ENCODE peak calls at places on chromosomes 3 and 15, in six cellular contexts. Q is GM23338, X is foreskin fibroblast, A is heart left ventricle, S is brain microvascular endothelial cell, B is A549. V is an unnamed sample.
A peak's percentile ranks its signal among the peaks of the same experiment; 100 is the strongest.

GRCh38 chr15:81033508-81033907 is 32.8 kb downstream of the TLNRD1 start:
- DNase-seq in Q (no peak), X (no peak), A (no peak), S (no peak), B (no peak), V (no peak)

GRCh38 chr3:42745776-42746454 is 27.1 kb downstream of the CCDC13 start:
- DNase-seq in Q (peak; percentile 18), X (no peak), A (no peak), S (no peak), B (no peak), V (no peak)

GRCh38 chr3:98041350-98041749 is 6.2 kb upstream of the GABRR3 start:
- DNase-seq in Q (no peak), X (no peak), A (no peak), S (no peak), B (no peak), V (no peak)

GRCh38 chr15:75779504-75779903 is 63.7 kb upstream of the UBE2Q2 start:
- DNase-seq in Q (no peak), X (no peak), A (no peak), S (no peak), B (no peak), V (no peak)

GRCh38 chr15:63522143-63522531 is 17.7 kb downstream of the USP3 start:
- DNase-seq in Q (no peak), X (no peak), A (no peak), S (no peak), B (no peak), V (no peak)

GRCh38 chr3:6717026-6717943 is 143.6 kb upstream of the GRM7 start:
- DNase-seq in Q (no peak), X (no peak), A (no peak), S (no peak), B (no peak), V (no peak)

GRCh38 chr3:31610700-31611275 is 78.1 kb downstream of the STT3B start:
- DNase-seq in Q (peak; percentile 27), X (peak; percentile 24), A (no peak), S (peak; percentile 47), B (peak; percentile 19), V (peak; percentile 13)

GRCh38 chr3:23575697-23576096 is 230.1 kb upstream of the UBE2E1 start:
- DNase-seq in Q (no peak), X (no peak), A (no peak), S (peak; percentile 18), B (no peak), V (no peak)

GRCh38 chr15:55552926-55553325 is 35.2 kb downstream of the PYGO1 start:
- DNase-seq in Q (peak; percentile 34), X (no peak), A (peak; percentile 63), S (peak; percentile 85), B (no peak), V (no peak)

GRCh38 chr3:151213881-151214280 is 10.9 kb upstream of the GPR171 start:
- DNase-seq in Q (no peak), X (no peak), A (no peak), S (no peak), B (no peak), V (no peak)

GRCh38 chr15:42800731-42801474 is 64.0 kb upstream of the CDAN1 start:
- DNase-seq in Q (peak; percentile 65), X (no peak), A (no peak), S (no peak), B (no peak), V (no peak)

GRCh38 chr3:104642827-104643226 is 723.9 kb upstream of the ALCAM start:
- DNase-seq in Q (no peak), X (no peak), A (no peak), S (no peak), B (no peak), V (no peak)

GRCh38 chr3:65259946-65260345 is 572.1 kb upstream of the ADAMTS9 start:
- DNase-seq in Q (no peak), X (no peak), A (no peak), S (no peak), B (no peak), V (no peak)

GRCh38 chr3:78919021-78919755 is 848.6 kb downstream of the ROBO1 start:
- DNase-seq in Q (no peak), X (peak; percentile 48), A (no peak), S (peak; percentile 91), B (peak; percentile 17), V (no peak)

GRCh38 chr15:78339559-78339958 is 594 bp upstream of the CRABP1 start:
- DNase-seq in Q (peak; percentile 34), X (no peak), A (no peak), S (no peak), B (no peak), V (no peak)

GRCh38 chr15:78338756-78339155 is 1.4 kb upstream of the CRABP1 start:
- DNase-seq in Q (no peak), X (no peak), A (no peak), S (no peak), B (no peak), V (no peak)

GRCh38 chr15:78343431-78343830 is 3.3 kb downstream of the CRABP1 start:
- DNase-seq in Q (no peak), X (no peak), A (no peak), S (no peak), B (no peak), V (no peak)

GRCh38 chr15:78341057-78341763 is 1.1 kb downstream of the CRABP1 start:
- DNase-seq in Q (peak; percentile 89), X (no peak), A (no peak), S (no peak), B (no peak), V (no peak)

DNA sequence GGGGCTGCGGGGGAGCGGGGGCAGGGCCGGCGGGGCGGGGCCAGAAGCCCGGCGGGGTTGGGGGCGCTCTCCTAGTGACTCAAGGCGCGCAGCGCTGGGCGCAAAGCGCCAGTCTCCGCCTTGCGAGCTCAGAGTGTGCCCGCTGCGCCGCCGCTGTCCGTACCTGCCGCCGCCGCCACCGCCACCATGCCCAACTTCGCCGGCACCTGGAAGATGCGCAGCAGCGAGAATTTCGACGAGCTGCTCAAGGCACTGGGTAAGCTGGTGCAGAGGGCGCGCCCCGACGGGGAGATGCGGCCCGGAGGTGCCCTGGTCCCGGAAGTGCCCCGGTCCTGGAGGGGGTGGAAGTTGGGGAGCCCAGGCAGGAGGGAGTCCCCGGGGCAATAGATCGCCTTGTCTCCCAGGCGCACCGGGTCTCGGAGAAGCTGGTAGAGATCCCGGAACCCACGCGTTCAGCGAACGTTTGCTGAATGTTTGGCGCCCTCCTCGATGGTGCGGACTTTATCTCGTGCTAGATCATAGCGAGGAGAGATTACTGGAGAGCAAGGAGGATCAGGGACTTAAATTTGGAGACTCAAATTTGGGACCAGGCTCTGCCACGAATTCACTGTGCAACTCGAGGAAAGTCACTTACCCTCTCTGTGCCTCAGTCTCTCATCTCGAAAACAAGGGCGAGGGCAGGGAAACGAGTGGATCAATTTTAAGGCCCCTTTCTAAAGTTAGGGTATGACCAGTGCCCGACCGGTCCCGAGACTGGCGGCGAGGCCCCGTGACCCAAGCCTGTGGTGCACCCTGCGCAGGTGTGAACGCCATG is at the start of gene CRABP1:
- DNase-seq in Q (peak; percentile 86), X (no peak), A (no peak), S (no peak), B (no peak), V (no peak)
- H3K4me3 ChIP-seq in Q (peak within 1 kb of the TSS; percentile 82), X (no peak within 1 kb of the TSS), A (no peak within 1 kb of the TSS), S (no peak within 1 kb of the TSS), B (peak within 1 kb of the TSS; percentile 40), V (no peak within 1 kb of the TSS)

GRCh38 chr15:77421370-77421700 is 647 bp downstream of the HMG20A start:
- DNase-seq in Q (peak; percentile 40), X (no peak), A (no peak), S (no peak), B (peak; percentile 28), V (no peak)

GRCh38 chr15:77419050-77419835 is 661 bp downstream of the PEAK1 start:
- DNase-seq in Q (peak; percentile 70), X (peak; percentile 28), A (peak; percentile 59), S (peak; percentile 18), B (peak; percentile 45), V (peak; percentile 12)

GRCh38 chr15:77419836-77420609 is at the start of gene PEAK1:
- DNase-seq in Q (peak; percentile 99), X (peak; percentile 99), A (peak; percentile 100), S (peak; percentile 98), B (peak; percentile 96), V (peak; percentile 99)

GRCh38 chr15:77418341-77419049 is 1.4 kb downstream of the PEAK1 start:
- DNase-seq in Q (no peak), X (peak; percentile 30), A (no peak), S (peak; percentile 20), B (peak; percentile 21), V (no peak)

DNA sequence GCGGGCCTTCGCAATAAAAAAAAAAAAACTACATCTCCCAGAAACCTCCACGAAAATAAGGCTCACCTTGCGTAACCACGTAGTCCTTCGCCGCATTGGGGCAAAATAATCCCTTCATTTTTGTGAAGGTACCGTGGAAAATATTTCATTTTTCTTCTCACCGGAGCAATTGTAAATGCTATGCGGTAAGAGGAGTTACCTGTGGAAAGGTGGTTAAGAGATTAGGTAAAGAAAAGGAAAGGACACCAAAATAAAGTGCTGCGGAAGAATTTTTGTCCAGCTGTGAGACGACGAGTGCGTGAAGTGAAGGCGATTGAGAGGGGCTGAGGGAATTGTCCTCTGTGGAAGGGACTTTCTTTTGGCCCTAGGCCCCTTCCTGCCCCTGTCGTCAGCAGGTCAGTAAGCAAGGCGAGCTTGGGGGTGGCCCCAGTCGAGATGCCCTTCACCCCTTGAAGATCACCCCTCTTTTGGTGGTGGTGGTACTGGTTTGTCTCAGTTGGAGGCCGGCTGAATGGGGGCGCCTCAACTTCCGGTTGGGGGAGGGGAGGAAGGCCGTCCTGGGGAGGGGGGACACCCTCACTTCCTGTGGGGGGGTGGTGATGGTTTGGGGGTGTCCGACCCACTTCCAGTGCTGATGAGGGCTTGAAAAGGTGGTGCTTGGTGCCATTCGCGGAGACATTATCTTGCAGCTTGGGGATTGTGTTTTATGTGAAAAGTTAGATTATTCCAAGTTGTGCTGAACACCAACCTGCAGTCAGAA is at the start of gene HMG20A:
- DNase-seq in Q (peak; percentile 81), X (peak; percentile 69), A (peak; percentile 68), S (peak; percentile 62), B (peak; percentile 80), V (peak; percentile 31)
- TF ChIP-seq CTCF in Q (no peak), X (no peak), A (no peak), S (no peak), B (peak; percentile 9), V (no peak)

DNA sequence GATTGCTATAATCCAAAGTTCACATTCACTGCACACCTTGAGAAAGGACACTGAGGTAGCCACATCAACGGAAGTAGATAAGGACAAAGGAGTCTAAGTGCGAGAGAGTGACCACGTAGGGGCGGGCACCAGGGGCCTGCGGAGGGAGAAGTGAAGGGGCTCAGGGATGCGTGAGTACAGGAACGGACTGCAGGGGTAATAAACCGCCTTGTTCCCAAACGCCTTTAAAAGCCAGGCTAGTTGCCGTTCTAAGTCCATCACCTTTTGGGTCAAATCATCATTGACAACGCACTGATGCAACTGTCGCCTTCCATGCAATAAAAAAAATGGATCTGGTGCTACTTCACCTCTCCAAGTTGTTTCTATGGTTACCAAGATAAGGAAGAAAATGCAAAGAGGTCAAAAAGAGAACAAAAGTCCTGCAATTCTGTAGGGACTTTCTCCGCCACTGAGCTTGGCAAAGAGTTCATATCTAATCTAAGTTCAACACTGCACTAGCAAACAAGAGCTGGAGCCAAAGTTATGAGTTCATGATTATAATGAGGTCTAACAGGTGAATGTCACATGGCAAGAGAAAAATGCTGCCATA is 32.6 kb upstream of the ATP11B start:
- DNase-seq in Q (no peak), X (no peak), A (no peak), S (no peak), B (no peak), V (no peak)
- H3K4me3 ChIP-seq in Q (no peak overlapping the region), X (no peak overlapping the region), A (no peak overlapping the region), S (no peak overlapping the region), B (no peak overlapping the region), V (no peak overlapping the region)

DNA sequence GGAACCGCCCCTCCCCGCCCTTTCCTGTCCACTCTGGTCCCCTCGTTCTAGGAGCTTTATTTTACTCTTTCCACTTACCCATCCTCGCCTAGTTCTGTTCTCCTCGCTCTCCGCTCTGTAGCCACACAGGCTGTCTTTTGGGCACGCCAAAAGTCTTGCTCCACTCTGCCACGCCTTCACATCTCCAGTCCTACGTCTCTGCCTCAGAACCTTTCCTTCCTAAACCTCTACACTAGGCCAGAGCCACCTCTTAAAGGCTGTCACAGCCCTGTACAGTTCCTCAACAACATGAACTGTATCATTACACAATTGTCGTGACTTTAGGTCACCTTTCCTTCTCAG is 385 bp upstream of the ARPP19 start:
- DNase-seq in Q (no peak), X (no peak), A (no peak), S (no peak), B (no peak), V (no peak)
- TF ChIP-seq CTCF in Q (no peak), X (no peak), A (no peak), S (no peak), B (no peak), V (no peak)